ENCODE peak calls at places on chromosome 19, in six cellular contexts. One of them, this sample, is unnamed.

GRCh38 chr19:31676271-31677004 is 327.2 kb upstream of the TSHZ3 start:
- DNase-seq in T-helper 2 cell: no peak
- DNase-seq in cardiac muscle cell: peak; percentile 8
- DNase-seq in WTC11: peak; percentile 42
- DNase-seq in astrocyte of the spinal cord: no peak
- DNase-seq in endothelial cell: peak; percentile 38
- DNase-seq in this sample: no peak

GRCh38 chr19:10471909-10472308 is 31.2 kb downstream of the KEAP1 start:
- DNase-seq in T-helper 2 cell: no peak
- DNase-seq in cardiac muscle cell: peak; percentile 66
- DNase-seq in WTC11: no peak
- DNase-seq in astrocyte of the spinal cord: peak; percentile 43
- DNase-seq in endothelial cell: no peak
- DNase-seq in this sample: no peak

GRCh38 chr19:16519230-16519687 is 23.0 kb downstream of the CHERP start:
- DNase-seq in T-helper 2 cell: no peak
- DNase-seq in cardiac muscle cell: no peak
- DNase-seq in WTC11: no peak
- DNase-seq in astrocyte of the spinal cord: no peak
- DNase-seq in endothelial cell: no peak
- DNase-seq in this sample: no peak

GRCh38 chr19:43713208-43713607 is 2.7 kb upstream of the IRGC start:
- DNase-seq in T-helper 2 cell: no peak
- DNase-seq in cardiac muscle cell: no peak
- DNase-seq in WTC11: no peak
- DNase-seq in astrocyte of the spinal cord: no peak
- DNase-seq in endothelial cell: no peak
- DNase-seq in this sample: no peak

GRCh38 chr19:33256266-33256665 is 30.6 kb upstream of the SLC7A10 start:
- DNase-seq in T-helper 2 cell: no peak
- DNase-seq in cardiac muscle cell: no peak
- DNase-seq in WTC11: no peak
- DNase-seq in astrocyte of the spinal cord: no peak
- DNase-seq in endothelial cell: no peak
- DNase-seq in this sample: no peak

GRCh38 chr19:10683064-10683426 is 18.2 kb upstream of the QTRT1 start:
- DNase-seq in T-helper 2 cell: no peak
- DNase-seq in cardiac muscle cell: no peak
- DNase-seq in WTC11: no peak
- DNase-seq in astrocyte of the spinal cord: no peak
- DNase-seq in endothelial cell: no peak
- DNase-seq in this sample: no peak

GRCh38 chr19:33192010-33192409 is 2.1 kb upstream of the LRP3 start:
- DNase-seq in T-helper 2 cell: no peak
- DNase-seq in cardiac muscle cell: no peak
- DNase-seq in WTC11: peak; percentile 69
- DNase-seq in astrocyte of the spinal cord: no peak
- DNase-seq in endothelial cell: no peak
- DNase-seq in this sample: no peak

GRCh38 chr19:5403968-5404640 is 51.1 kb upstream of the ZNRF4 start:
- DNase-seq in T-helper 2 cell: peak; percentile 38
- DNase-seq in cardiac muscle cell: peak; percentile 94
- DNase-seq in WTC11: peak; percentile 98
- DNase-seq in astrocyte of the spinal cord: peak; percentile 84
- DNase-seq in endothelial cell: peak; percentile 95
- DNase-seq in this sample: peak; percentile 39

GRCh38 chr19:28594737-28595136 is 618.2 kb downstream of the UQCRFS1 start:
- DNase-seq in T-helper 2 cell: no peak
- DNase-seq in cardiac muscle cell: no peak
- DNase-seq in WTC11: no peak
- DNase-seq in astrocyte of the spinal cord: no peak
- DNase-seq in endothelial cell: no peak
- DNase-seq in this sample: no peak

GRCh38 chr19:5046339-5047039 is 77.6 kb downstream of the KDM4B start:
- DNase-seq in T-helper 2 cell: no peak
- DNase-seq in cardiac muscle cell: no peak
- DNase-seq in WTC11: no peak
- DNase-seq in astrocyte of the spinal cord: peak; percentile 60
- DNase-seq in endothelial cell: no peak
- DNase-seq in this sample: no peak

GRCh38 chr19:5683177-5683886 is 2.5 kb downstream of the HSD11B1L start:
- DNase-seq in T-helper 2 cell: no peak
- DNase-seq in cardiac muscle cell: no peak
- DNase-seq in WTC11: no peak
- DNase-seq in astrocyte of the spinal cord: no peak
- DNase-seq in endothelial cell: no peak
- DNase-seq in this sample: no peak

This sample was measured in T-helper 9 cell.